ENCODE peak calls at places on chromosomes 7 and 10, in four cellular contexts. R, M, Q and E are unnamed samples.

GRCh38 chr7:157445246-157445955 is 108.6 kb downstream of the DNAJB6 start:
- DNase-seq in M (no peak), Q (no peak), R (no peak), E (peak)

GRCh38 chr10:22851865-22852239 is 76.0 kb upstream of the ARMC3 start:
- DNase-seq in Q (no peak), R (peak), M (no peak), E (no peak)

GRCh38 chr7:86708334-86708733 is 64.6 kb downstream of the GRM3 start:
- DNase-seq in Q (no peak), R (no peak), M (no peak), E (no peak)

GRCh38 chr10:126670056-126670743 is at the start of gene C10orf90:
- DNase-seq in Q (no peak), R (no peak), M (no peak), E (no peak)

GRCh38 chr7:5528071-5528814 is 104.6 kb upstream of the TNRC18 start:
- DNase-seq in R (no peak), Q (no peak), M (peak), E (no peak)

GRCh38 chr10:114539623-114540022 is 118.5 kb downstream of the ABLIM1 start:
- DNase-seq in R (no peak), M (no peak), Q (no peak), E (no peak)

GRCh38 chr10:3389093-3389492 is 216.5 kb upstream of the PITRM1 start:
- DNase-seq in M (no peak), Q (no peak), R (no peak), E (no peak)

GRCh38 chr7:130683026-130683425 is 3.3 kb downstream of the TSGA13 start:
- DNase-seq in Q (no peak), M (no peak), R (no peak), E (no peak)

GRCh38 chr10:43208147-43209063 is 58.5 kb downstream of the RASGEF1A start:
- DNase-seq in M (no peak), Q (no peak), R (no peak), E (no peak)